ENCODE peak calls at places on chromosomes 1 and 21, in ten cellular contexts. M is A549; J is pancreas; L is prostate gland; X is effector memory CD4-positive, alpha-beta T cell; G is A673; F is colonic mucosa; H is IMR-90; P is HAP-1; I is SJCRH30. E is an unnamed sample. For H3K9me3, the result is how much of the 10 kb centered on the place peaks cover.

GRCh38 chr1:109516872-109517271 is 7.3 kb upstream of the AMIGO1 start:
- DNase-seq in M (no peak), J (no peak), L (no peak), X (no peak), G (no peak), F (peak), H (peak), P (no peak), I (peak), E (no peak)

GRCh38 chr1:19081218-19081893 is 124.9 kb upstream of the IFFO2 start:
- DNase-seq in M (peak), J (no peak), L (no peak), X (no peak), G (peak), F (peak), H (peak), P (no peak), I (no peak), E (no peak)

GRCh38 chr21:41112740-41113692 is 54.9 kb upstream of the BACE2 start:
- DNase-seq in M (no peak), J (no peak), L (no peak), X (no peak), G (peak), F (no peak), H (peak), P (no peak), I (peak), E (peak)

GRCh38 chr1:1629430-1630190 is 2.4 kb upstream of the MMP23B start:
- DNase-seq in M (no peak), J (peak), L (no peak), X (peak), G (no peak), F (peak), H (no peak), P (no peak), I (no peak), E (no peak)

GRCh38 chr1:160407819-160408801 is 7.7 kb downstream of the VANGL2 start:
- DNase-seq in M (no peak), J (no peak), L (no peak), X (no peak), G (no peak), F (peak), H (no peak), P (no peak), I (no peak), E (no peak)

GRCh38 chr1:229508823-229509337 is 739 bp upstream of the NUP133 start:
- DNase-seq in M (no peak), J (no peak), L (no peak), X (no peak), G (no peak), F (no peak), H (no peak), P (no peak), I (no peak), E (no peak)

GRCh38 chr1:93616996-93617669 is 64.5 kb downstream of the BCAR3 start:
- DNase-seq in M (no peak), J (peak), L (no peak), X (no peak), G (peak), F (peak), H (no peak), P (no peak), I (no peak), E (no peak)

GRCh38 chr1:230753586-230754251 is 6.5 kb downstream of the CAPN9 start:
- DNase-seq in M (no peak), J (no peak), L (peak), X (no peak), G (peak), F (peak), H (no peak), P (peak), I (peak), E (no peak)

GRCh38 chr1:44828003-44828651 is 14.9 kb downstream of the PTCH2 start:
- DNase-seq in M (no peak), J (peak), L (no peak), X (no peak), G (no peak), F (no peak), H (no peak), P (no peak), I (no peak), E (no peak)

GRCh38 chr1:248872752-248873408 is 14.0 kb upstream of the ZNF692 start:
- DNase-seq in M (peak), J (peak), L (peak), X (no peak), G (peak), F (peak), H (peak), P (peak), I (peak), E (no peak)

GRCh38 chr1:25991937-25992688 is 5.8 kb downstream of the PAFAH2 start:
- DNase-seq in M (no peak), J (no peak), L (no peak), X (no peak), G (no peak), F (no peak), H (peak), P (no peak), I (no peak), E (no peak)

GRCh38 chr1:95733031-95733430 is 499.0 kb downstream of the RWDD3 start:
- DNase-seq in M (no peak), J (no peak), L (no peak), X (no peak), G (no peak), F (no peak), H (no peak), P (no peak), I (no peak), E (no peak)

GRCh38 chr1:201192478-201192804 is 1.8 kb downstream of the IGFN1 start:
- DNase-seq in M (no peak), J (no peak), L (no peak), X (no peak), G (no peak), F (no peak), H (no peak), P (no peak), I (no peak), E (no peak)

GRCh38 chr1:109240158-109241152 is 8.9 kb upstream of the CELSR2 start:
- DNase-seq in M (no peak), J (no peak), L (peak), X (no peak), G (peak), F (peak), H (peak), P (no peak), I (no peak), E (peak)

GRCh38 chr1:216682694-216683243 is 40.5 kb downstream of the ESRRG start:
- DNase-seq in M (no peak), J (no peak), L (no peak), X (no peak), G (no peak), F (no peak), H (no peak), P (no peak), I (no peak), E (no peak)

GRCh38 chr1:23246274-23246673 is 29.0 kb upstream of the HTR1D start:
- DNase-seq in M (no peak), J (no peak), L (no peak), X (no peak), G (no peak), F (no peak), H (no peak), P (no peak), I (no peak), E (no peak)

GRCh38 chr1:65527672-65528071 is 107.2 kb downstream of the LEPR start:
- DNase-seq in M (no peak), J (no peak), L (no peak), X (no peak), G (no peak), F (no peak), H (no peak), P (no peak), I (no peak), E (no peak)

GRCh38 chr1:33088119-33088906 is 7.4 kb downstream of the AZIN2 start:
- DNase-seq in M (no peak), J (no peak), L (no peak), X (no peak), G (no peak), F (no peak), H (peak), P (no peak), I (no peak), E (no peak)

DNA sequence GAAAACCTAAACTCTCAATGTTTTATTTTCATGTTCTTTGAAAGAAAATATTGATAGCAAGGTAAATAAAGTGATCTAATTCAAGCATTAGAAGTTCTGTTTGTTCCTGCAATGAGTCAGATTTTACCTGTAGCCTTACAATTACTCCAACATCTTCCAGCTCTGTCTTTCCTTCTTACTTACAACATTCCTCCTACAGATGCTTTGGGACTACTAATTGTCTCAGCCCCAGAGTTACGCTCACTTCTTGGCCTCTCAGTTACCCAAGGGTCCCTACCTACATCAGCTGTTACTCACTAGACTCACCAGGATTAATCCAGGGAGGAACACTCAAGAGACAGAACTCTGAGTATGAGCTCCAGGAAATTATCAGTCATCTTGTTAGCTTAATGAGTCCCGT is 26.4 kb downstream of the OR14A16 start:
- DNase-seq in M (no peak), J (no peak), L (no peak), X (no peak), G (no peak), F (no peak), H (no peak), P (no peak), I (no peak), E (no peak)
- H3K9me3 ChIP-seq in M (under half), J (under half), L (under half), X (under half), G (under half), F (under half), H (under half), P (under half), I (under half), E (under half)

GRCh38 chr1:238108417-238108816 is 217.7 kb upstream of the ZP4 start:
- DNase-seq in M (no peak), J (no peak), L (no peak), X (no peak), G (no peak), F (no peak), H (no peak), P (no peak), I (no peak), E (no peak)
- H3K9me3 ChIP-seq in M (under half), J (under half), L (under half), X (under half), G (under half), F (under half), H (under half), P (under half), I (under half), E (under half)

DNA sequence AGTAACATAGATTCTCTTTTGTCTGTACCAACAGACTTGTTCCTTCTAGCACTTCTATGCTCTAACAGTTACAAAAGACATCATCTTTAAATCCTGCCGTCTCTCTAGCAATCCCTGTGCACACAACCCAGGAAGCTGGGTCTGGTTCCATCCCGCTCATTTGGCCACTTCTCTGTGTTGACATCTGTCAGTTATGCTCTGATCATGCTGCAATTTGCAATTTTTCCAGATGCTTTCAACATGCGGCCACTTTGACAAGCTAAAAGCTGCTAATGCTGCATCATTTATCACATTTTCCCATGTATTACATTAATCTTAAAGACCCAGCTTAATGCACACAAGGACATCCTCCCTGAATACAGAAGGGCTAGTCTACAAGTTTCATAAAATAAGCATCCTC is 19.2 kb upstream of the LRRC52 start:
- DNase-seq in M (no peak), J (no peak), L (no peak), X (no peak), G (no peak), F (no peak), H (no peak), P (no peak), I (no peak), E (no peak)
- H3K9me3 ChIP-seq in M (under half), J (under half), L (under half), X (under half), G (under half), F (under half), H (under half), P (under half), I (under half), E (under half)

GRCh38 chr1:246987083-246987690 is 20.7 kb downstream of the ZNF695 start:
- DNase-seq in M (no peak), J (no peak), L (no peak), X (no peak), G (no peak), F (no peak), H (no peak), P (no peak), I (no peak), E (no peak)
- H3K9me3 ChIP-seq in M (half or more), J (under half), L (under half), X (under half), G (half or more), F (under half), H (under half), P (under half), I (under half), E (half or more)

GRCh38 chr1:49051647-49052046 is 275.0 kb upstream of the BEND5 start:
- DNase-seq in M (no peak), J (no peak), L (no peak), X (no peak), G (peak), F (no peak), H (no peak), P (no peak), I (no peak), E (no peak)
- H3K9me3 ChIP-seq in M (under half), J (under half), L (under half), X (under half), G (under half), F (under half), H (under half), P (under half), I (under half), E (under half)

GRCh38 chr21:8997011-8997440 is 1524.4 kb upstream of the TPTE start:
- DNase-seq in M (no peak), J (no peak), L (no peak), X (no peak), G (no peak), F (no peak), H (no peak), P (no peak), I (no peak), E (no peak)
- H3K9me3 ChIP-seq in M (under half), J (under half), L (under half), X (under half), G (half or more), F (under half), H (under half), P (under half), I (under half), E (under half)

DNA sequence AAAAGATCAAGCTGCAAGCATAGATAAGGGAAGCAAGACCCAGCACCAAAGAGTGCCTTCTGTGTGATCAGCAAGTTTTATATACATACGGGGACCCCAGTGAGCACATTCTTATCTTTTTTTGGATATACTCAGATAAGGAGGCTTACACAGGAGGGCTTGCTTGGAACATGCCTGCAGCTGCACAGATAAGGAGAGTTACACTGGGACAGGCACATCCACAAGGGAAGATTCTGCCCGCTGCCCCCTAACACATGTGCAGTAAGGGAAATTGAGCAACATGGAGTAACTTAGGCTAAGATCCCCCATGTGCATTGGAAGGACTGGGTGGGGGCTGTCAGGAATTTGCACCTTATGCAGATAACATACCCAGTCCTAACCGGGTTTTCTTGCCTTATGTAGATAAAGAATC is 1334.7 kb downstream of the MRPL39 start:
- DNase-seq in M (no peak), J (no peak), L (no peak), X (no peak), G (no peak), F (no peak), H (no peak), P (no peak), I (no peak), E (no peak)
- H3K9me3 ChIP-seq in M (under half), J (under half), L (under half), X (under half), G (under half), F (under half), H (under half), P (under half), I (under half), E (under half)